ENCODE peak calls at places on chromosomes 1 and 21, in ten cellular contexts. I is endothelial cell of umbilical vein, V is tibial artery, D is lower lobe of right lung, Z is GM20000, F is epithelial cell of proximal tubule, G is HFF-Myc, U is PC-3, R is colonic mucosa, B is A549. T is an unnamed sample.

GRCh38 chr1:72586023-72586685 is 303.8 kb upstream of the NEGR1 start:
- DNase-seq in I (no peak), V (no peak), D (no peak), Z (no peak), F (no peak), G (no peak), U (no peak), R (no peak), B (no peak), T (no peak)

GRCh38 chr21:34337741-34338140 is 26.1 kb upstream of the KCNE2 start:
- DNase-seq in I (no peak), V (no peak), D (no peak), Z (no peak), F (no peak), G (no peak), U (peak), R (no peak), B (no peak), T (no peak)

GRCh38 chr1:151825204-151825603 is 6.4 kb downstream of the RORC start:
- DNase-seq in I (no peak), V (no peak), D (no peak), Z (no peak), F (no peak), G (no peak), U (no peak), R (no peak), B (no peak), T (no peak)

GRCh38 chr1:3858231-3858981 is 1.1 kb downstream of the DFFB start:
- DNase-seq in I (peak), V (no peak), D (peak), Z (no peak), F (no peak), G (peak), U (peak), R (no peak), B (no peak), T (no peak)

GRCh38 chr1:166859597-166859996 is 16.5 kb downstream of the TADA1 start:
- DNase-seq in I (no peak), V (no peak), D (no peak), Z (no peak), F (no peak), G (no peak), U (no peak), R (no peak), B (no peak), T (no peak)

GRCh38 chr1:17755120-17755519 is at the start of gene ACTL8:
- DNase-seq in I (no peak), V (no peak), D (peak), Z (no peak), F (no peak), G (no peak), U (no peak), R (no peak), B (no peak), T (no peak)

GRCh38 chr21:43771199-43771675 is 4.9 kb downstream of the CSTB start:
- DNase-seq in I (no peak), V (no peak), D (no peak), Z (no peak), F (no peak), G (no peak), U (no peak), R (no peak), B (no peak), T (no peak)

GRCh38 chr1:52907068-52907811 is 14.3 kb downstream of the ECHDC2 start:
- DNase-seq in I (no peak), V (no peak), D (no peak), Z (no peak), F (no peak), G (no peak), U (peak), R (no peak), B (no peak), T (no peak)

GRCh38 chr1:62727656-62728396 is 39.6 kb upstream of the DOCK7 start:
- DNase-seq in I (no peak), V (no peak), D (no peak), Z (no peak), F (no peak), G (no peak), U (no peak), R (no peak), B (no peak), T (no peak)

GRCh38 chr1:61049850-61050540 is 32.4 kb upstream of the NFIA start:
- DNase-seq in I (peak), V (peak), D (peak), Z (peak), F (no peak), G (peak), U (peak), R (peak), B (peak), T (peak)

GRCh38 chr1:34684246-34684645 is 70.6 kb upstream of the GJB5 start:
- DNase-seq in I (no peak), V (no peak), D (no peak), Z (no peak), F (no peak), G (no peak), U (no peak), R (peak), B (no peak), T (no peak)

GRCh38 chr1:203306970-203307541 is 1.7 kb downstream of the BTG2 start:
- DNase-seq in I (peak), V (peak), D (no peak), Z (no peak), F (no peak), G (no peak), U (no peak), R (peak), B (no peak), T (no peak)

GRCh38 chr1:203891950-203892349 is 30.6 kb downstream of the SNRPE start:
- DNase-seq in I (no peak), V (no peak), D (no peak), Z (no peak), F (no peak), G (no peak), U (no peak), R (no peak), B (no peak), T (no peak)

GRCh38 chr1:157969693-157970485 is 23.6 kb upstream of the KIRREL1 start:
- DNase-seq in I (peak), V (peak), D (no peak), Z (no peak), F (no peak), G (peak), U (peak), R (peak), B (peak), T (no peak)

GRCh38 chr1:12052008-12052573 is 11.0 kb upstream of the TNFRSF8 start:
- DNase-seq in I (no peak), V (peak), D (no peak), Z (peak), F (peak), G (peak), U (peak), R (peak), B (peak), T (peak)

GRCh38 chr1:219576931-219577330 is 36.0 kb downstream of the ZC3H11B start:
- DNase-seq in I (no peak), V (no peak), D (no peak), Z (no peak), F (no peak), G (no peak), U (no peak), R (no peak), B (no peak), T (no peak)

GRCh38 chr1:222539951-222540597 is 7.8 kb downstream of the HHIPL2 start:
- DNase-seq in I (no peak), V (no peak), D (no peak), Z (no peak), F (no peak), G (no peak), U (no peak), R (no peak), B (no peak), T (no peak)

GRCh38 chr21:27817061-27817460 is 850.2 kb upstream of the ADAMTS5 start:
- DNase-seq in I (no peak), V (no peak), D (no peak), Z (no peak), F (no peak), G (no peak), U (no peak), R (no peak), B (no peak), T (no peak)

GRCh38 chr1:239547987-239548386 is 161.6 kb downstream of the CHRM3 start:
- DNase-seq in I (no peak), V (no peak), D (no peak), Z (no peak), F (no peak), G (no peak), U (no peak), R (no peak), B (no peak), T (no peak)

GRCh38 chr1:226990133-226990716 is 50.1 kb downstream of the COQ8A start:
- DNase-seq in I (peak), V (no peak), D (no peak), Z (peak), F (no peak), G (no peak), U (no peak), R (peak), B (no peak), T (no peak)

GRCh38 chr1:17272066-17272465 is 23.2 kb downstream of the PADI3 start:
- DNase-seq in I (no peak), V (no peak), D (no peak), Z (no peak), F (no peak), G (no peak), U (no peak), R (no peak), B (no peak), T (no peak)

GRCh38 chr1:107867422-107867821 is 97.6 kb downstream of the VAV3 start:
- DNase-seq in I (no peak), V (no peak), D (no peak), Z (no peak), F (no peak), G (no peak), U (no peak), R (no peak), B (no peak), T (no peak)

GRCh38 chr1:118340928-118341905 is 156.2 kb upstream of the SPAG17 start:
- DNase-seq in I (no peak), V (no peak), D (no peak), Z (no peak), F (no peak), G (no peak), U (no peak), R (no peak), B (no peak), T (no peak)

GRCh38 chr1:46039571-46040052 is 92.8 kb downstream of the PIK3R3 start:
- DNase-seq in I (peak), V (no peak), D (no peak), Z (no peak), F (no peak), G (peak), U (peak), R (peak), B (no peak), T (no peak)

GRCh38 chr1:208513799-208514198 is 269.6 kb upstream of the PLXNA2 start:
- DNase-seq in I (no peak), V (no peak), D (no peak), Z (no peak), F (no peak), G (no peak), U (no peak), R (no peak), B (no peak), T (no peak)

GRCh38 chr1:155978973-155979429 is 654 bp upstream of the ARHGEF2 start:
- DNase-seq in I (no peak), V (no peak), D (no peak), Z (peak), F (no peak), G (no peak), U (no peak), R (peak), B (no peak), T (no peak)

GRCh38 chr1:150613061-150613920 is 16.1 kb downstream of the ENSA start:
- DNase-seq in I (peak), V (no peak), D (no peak), Z (peak), F (no peak), G (peak), U (peak), R (peak), B (peak), T (no peak)

GRCh38 chr1:229710746-229711145 is 84.7 kb downstream of the URB2 start:
- DNase-seq in I (no peak), V (no peak), D (no peak), Z (no peak), F (no peak), G (no peak), U (no peak), R (no peak), B (no peak), T (no peak)

GRCh38 chr1:50418600-50419109 is 4.6 kb downstream of the DMRTA2 start:
- DNase-seq in I (no peak), V (no peak), D (no peak), Z (peak), F (no peak), G (no peak), U (no peak), R (no peak), B (no peak), T (no peak)

GRCh38 chr1:216600730-216601426 is 122.4 kb downstream of the ESRRG start:
- DNase-seq in I (peak), V (peak), D (peak), Z (peak), F (peak), G (peak), U (peak), R (peak), B (peak), T (peak)

GRCh38 chr1:33966346-33967141 is 102.7 kb downstream of the HMGB4 start:
- DNase-seq in I (no peak), V (no peak), D (no peak), Z (no peak), F (no peak), G (no peak), U (no peak), R (no peak), B (no peak), T (no peak)

GRCh38 chr1:83715550-83715949 is 283.4 kb downstream of the TTLL7 start:
- DNase-seq in I (no peak), V (no peak), D (no peak), Z (no peak), F (no peak), G (no peak), U (no peak), R (no peak), B (no peak), T (no peak)

GRCh38 chr1:66012076-66012769 is 219.5 kb downstream of the PDE4B start:
- DNase-seq in I (no peak), V (no peak), D (no peak), Z (no peak), F (no peak), G (no peak), U (no peak), R (no peak), B (no peak), T (no peak)

DNA sequence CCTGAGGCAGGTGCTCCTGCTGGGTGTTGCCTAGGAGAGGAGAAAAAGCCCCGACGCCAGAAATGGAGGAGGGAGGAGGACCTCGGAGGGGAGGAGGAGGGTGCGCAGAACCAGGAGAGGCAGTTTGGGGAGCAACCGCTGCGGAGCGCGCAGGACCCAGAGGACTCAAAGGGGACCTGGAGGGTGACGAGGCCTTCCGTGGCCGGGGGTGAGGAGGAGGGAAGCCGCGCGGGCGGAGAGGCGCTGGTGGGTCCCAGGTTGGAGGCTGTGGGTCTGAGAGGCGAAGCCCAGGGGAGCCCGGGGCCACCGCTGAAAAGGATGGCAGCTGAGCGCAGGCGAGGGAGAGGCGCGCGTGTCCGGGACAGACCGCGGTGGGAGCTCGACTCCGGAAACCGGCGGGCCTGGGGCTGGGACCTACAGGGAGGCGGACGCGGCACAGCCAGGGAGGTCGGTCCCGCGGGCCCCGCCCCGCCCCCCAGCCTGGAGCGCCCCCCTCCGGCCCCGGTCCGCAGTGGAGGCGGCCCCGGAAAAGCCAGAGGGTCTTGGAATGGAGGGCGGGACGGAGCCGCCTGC is 15.1 kb downstream of the RNF223 start:
- DNase-seq in I (peak), V (no peak), D (no peak), Z (no peak), F (no peak), G (no peak), U (peak), R (no peak), B (no peak), T (no peak)
- TF ChIP-seq CTCF in I (peak), V (peak), D (peak), Z (peak), F (peak), G (peak), U (peak), R (no peak), B (peak), T (no peak)

DNA sequence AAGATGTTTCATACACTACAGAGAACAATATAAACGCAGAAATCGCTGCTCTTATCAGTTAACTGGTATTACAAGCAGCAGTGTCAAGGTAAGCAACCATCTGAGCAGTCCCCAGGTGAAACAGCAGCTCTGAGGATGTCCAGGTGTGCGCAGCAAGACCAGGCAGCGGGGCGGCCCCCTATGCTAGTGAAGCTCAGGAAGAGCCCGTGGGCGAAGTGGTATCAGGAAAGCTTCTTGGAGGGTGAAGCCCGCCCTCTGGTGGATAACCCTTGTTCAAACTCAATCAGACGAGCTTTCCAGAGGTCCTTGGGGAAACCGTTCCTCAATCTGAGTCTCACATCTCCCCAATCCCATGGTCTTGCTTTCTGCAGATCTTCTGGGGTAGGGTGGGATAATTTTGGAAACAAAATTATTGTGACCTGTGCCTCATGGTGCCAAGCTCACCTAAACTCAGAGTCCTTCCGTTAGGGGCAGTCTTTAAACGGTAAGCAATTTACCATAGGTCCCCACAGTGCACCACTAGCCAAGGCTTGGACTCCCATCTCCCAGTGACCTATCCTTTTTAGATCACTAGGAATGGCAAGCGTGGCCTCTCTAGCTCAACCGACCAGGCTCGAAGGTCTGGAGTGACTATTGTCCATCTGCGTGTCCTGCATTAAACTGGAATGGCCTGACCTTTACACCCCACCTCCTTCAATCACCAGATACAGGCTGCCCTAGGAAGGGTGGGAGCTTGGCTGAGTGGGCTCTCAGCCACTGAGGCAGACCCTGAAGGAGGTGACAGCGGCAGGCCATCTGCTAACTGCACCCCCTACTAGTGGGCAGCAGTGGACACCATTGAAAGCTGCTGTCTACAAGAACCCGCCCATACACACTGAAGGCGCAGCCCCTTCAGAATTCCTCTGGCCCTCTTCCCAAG is 13.6 kb upstream of the FAM110D start:
- DNase-seq in I (peak), V (peak), D (peak), Z (peak), F (peak), G (no peak), U (peak), R (peak), B (peak), T (peak)
- TF ChIP-seq CTCF in I (peak), V (peak), D (peak), Z (peak), F (peak), G (peak), U (peak), R (peak), B (peak), T (no peak)

DNA sequence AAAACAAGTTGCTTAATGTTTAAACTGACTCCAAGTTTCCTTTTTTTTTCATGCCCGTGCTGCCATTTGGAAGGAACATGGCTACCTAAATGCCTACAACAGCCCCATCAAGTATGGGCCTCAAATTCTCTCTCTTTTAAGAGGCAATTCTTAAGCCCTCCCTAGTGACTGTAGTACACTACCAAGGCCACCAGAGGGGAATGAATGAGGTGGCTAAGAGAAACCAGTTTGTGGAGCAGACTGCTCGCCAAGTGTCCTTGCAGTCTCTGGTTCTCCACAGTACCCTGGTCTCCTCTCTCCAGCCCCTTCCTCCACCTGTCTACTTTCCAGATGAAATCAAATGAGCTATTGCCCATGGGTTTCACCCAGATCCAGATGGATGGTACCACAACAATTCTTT is 1809.6 kb downstream of the BRINP3 start:
- DNase-seq in I (no peak), V (no peak), D (no peak), Z (no peak), F (no peak), G (no peak), U (peak), R (no peak), B (no peak), T (no peak)
- TF ChIP-seq CTCF in I (no peak), V (no peak), D (no peak), Z (no peak), F (peak), G (no peak), U (peak), R (no peak), B (no peak), T (no peak)

DNA sequence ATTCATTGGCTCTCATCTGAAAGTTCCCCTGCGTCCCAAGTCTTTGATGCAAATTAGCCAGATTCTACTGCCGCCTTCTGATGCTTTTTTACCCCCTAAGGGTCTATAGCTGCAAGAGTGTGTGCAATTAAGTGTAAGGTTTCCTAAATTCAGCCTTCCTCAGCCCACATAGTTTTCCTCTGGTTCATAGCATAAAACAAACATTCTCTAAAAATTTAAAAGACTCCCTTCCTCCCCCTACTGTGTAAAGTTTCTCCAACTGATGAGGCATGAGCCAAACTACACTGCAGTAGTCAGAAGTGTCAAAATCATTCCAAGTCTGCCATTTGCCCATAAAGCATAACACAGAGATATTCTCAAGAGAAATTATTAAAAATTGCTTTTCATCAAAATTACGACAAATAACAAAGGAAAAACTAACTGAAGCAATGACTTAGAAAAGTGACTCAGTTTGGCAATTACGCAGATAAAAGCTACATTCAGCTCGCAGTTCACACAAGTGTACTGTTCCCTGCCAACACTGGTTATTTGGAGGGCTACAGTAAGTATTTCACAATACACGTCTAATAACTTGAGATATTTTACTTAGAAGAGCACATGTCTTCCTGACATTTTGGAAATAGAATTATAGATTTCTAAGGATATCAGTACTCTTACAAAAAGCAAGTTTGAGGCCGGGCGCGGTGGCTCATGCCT is 15.4 kb downstream of the KCNH1 start:
- DNase-seq in I (no peak), V (no peak), D (no peak), Z (no peak), F (no peak), G (no peak), U (peak), R (no peak), B (no peak), T (no peak)
- TF ChIP-seq CTCF in I (no peak), V (no peak), D (no peak), Z (no peak), F (peak), G (no peak), U (peak), R (no peak), B (no peak), T (no peak)